ENCODE peak calls at places on chromosome 14, in four cellular contexts. S is psoas muscle, F is cardiac muscle cell, E is Peyer's patch. N is an unnamed sample.

GRCh38 chr14:21997300-21997699 is 323.7 kb upstream of the OR4E1 start:
- DNase-seq in S (no peak), F (peak), E (no peak), N (no peak)

GRCh38 chr14:80955434-80955939 is at the start of gene TSHR:
- DNase-seq in S (no peak), F (peak), E (peak), N (peak)

GRCh38 chr14:103547941-103548462 is 14.5 kb downstream of the BAG5 start:
- DNase-seq in S (no peak), F (no peak), E (no peak), N (no peak)

GRCh38 chr14:93081875-93082570 is 33.7 kb downstream of the ITPK1 start:
- DNase-seq in S (no peak), F (no peak), E (no peak), N (no peak)

GRCh38 chr14:47044841-47045240 is 393.3 kb upstream of the RPL10L start:
- DNase-seq in S (no peak), F (no peak), E (no peak), N (no peak)

GRCh38 chr14:52902971-52903385 is 47.9 kb downstream of the FERMT2 start:
- DNase-seq in S (no peak), F (peak), E (no peak), N (no peak)

GRCh38 chr14:50031534-50032313 is 84.6 kb downstream of the VCPKMT start:
- DNase-seq in S (no peak), F (no peak), E (no peak), N (no peak)

GRCh38 chr14:53793790-53794560 is 162.7 kb downstream of the BMP4 start:
- DNase-seq in S (peak), F (no peak), E (no peak), N (no peak)

GRCh38 chr14:64209428-64210165 is 84.6 kb downstream of the ESR2 start:
- DNase-seq in S (peak), F (peak), E (no peak), N (peak)

GRCh38 chr14:54758041-54758440 is 144.6 kb downstream of the GCH1 start:
- DNase-seq in S (no peak), F (no peak), E (no peak), N (no peak)

GRCh38 chr14:85852900-85853299 is 323.0 kb downstream of the FLRT2 start:
- DNase-seq in S (no peak), F (no peak), E (no peak), N (no peak)

GRCh38 chr14:85853996-85854526 is 324.1 kb downstream of the FLRT2 start:
- DNase-seq in S (no peak), F (no peak), E (no peak), N (no peak)

DNA sequence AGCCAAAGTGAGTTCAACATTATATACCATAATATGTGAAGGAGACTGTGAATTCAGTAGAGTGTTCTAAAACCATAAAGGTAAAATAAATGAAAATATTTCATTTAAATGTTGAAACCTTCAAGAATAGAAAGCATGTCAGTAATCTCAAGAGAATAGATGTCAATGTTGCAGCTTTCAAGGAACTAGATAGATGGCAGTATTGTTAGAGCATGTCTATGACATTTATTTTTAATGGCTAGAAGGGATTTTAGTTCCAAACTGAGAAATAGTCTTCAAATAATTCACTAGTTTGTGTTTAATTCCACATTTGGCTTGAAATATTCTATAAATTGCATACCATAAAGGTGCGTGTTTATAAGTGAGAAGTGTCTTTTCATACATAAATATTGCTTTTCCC is 326.5 kb downstream of the FLRT2 start:
- DNase-seq in S (no peak), F (no peak), E (no peak), N (no peak)
- TF ChIP-seq CTCF in S (no peak), F (no peak), E (no peak), N (peak)

DNA sequence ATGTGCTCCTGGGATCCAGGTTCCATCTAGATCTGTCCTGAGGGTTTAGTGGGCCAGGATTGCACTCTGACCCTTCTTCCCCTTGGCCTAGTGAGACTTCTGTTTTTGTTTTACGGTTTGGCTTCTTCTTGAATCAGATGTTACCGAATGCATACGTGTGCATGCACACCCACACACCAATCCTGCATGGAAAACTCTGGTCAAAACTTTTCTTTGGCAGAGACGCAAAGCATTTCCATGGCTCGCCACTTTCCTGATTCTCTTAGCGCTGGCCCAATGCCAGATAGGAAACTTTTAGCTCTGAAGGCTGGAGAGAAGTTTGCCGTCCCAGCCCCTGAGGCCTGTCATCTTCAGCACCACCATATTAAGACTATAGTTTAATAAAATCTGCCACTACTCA is 67.4 kb upstream of the ACTN1 start:
- DNase-seq in S (no peak), F (peak), E (no peak), N (no peak)
- H3K27ac ChIP-seq in S (peak), F (peak), E (peak), N (peak)

DNA sequence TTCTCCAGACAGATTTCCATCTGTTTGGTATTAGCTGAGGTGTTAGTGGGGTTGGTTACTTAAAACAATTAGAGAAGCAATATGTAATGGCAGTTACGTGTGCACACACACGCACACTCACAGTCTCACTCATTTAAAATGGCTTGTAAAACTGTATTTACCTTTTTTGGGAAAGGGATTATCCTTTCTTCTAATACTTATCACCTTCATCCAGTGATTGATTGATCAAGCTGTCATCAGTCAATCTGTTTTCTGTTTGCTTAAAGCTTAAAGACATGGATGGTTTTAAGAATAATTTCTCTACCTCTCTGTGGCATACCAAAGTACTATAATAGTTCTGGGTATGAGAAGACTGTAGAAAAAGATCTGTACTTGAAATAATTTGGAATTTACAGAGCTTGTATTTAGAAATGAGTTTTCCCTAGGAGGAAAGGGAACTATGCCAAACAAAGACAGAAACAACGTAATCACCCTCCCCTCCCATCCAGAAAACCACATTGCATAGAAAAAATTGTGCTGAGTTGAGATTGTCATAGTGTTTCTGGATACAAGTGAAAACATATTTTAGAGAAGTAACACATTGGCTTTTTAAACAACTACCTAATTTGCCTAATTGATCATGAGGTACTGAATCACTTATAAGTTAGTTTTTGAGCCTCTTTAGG is 455.8 kb downstream of the PCNX1 start:
- DNase-seq in S (no peak), F (peak), E (no peak), N (no peak)
- H3K4me3 ChIP-seq in S (no peak), F (no peak), E (no peak), N (no peak)

GRCh38 chr14:62667515-62667914 is 377.7 kb downstream of the KCNH5 start:
- DNase-seq in S (no peak), F (peak), E (no peak), N (no peak)
- TF ChIP-seq CTCF in S (no peak), F (no peak), E (no peak), N (no peak)

DNA sequence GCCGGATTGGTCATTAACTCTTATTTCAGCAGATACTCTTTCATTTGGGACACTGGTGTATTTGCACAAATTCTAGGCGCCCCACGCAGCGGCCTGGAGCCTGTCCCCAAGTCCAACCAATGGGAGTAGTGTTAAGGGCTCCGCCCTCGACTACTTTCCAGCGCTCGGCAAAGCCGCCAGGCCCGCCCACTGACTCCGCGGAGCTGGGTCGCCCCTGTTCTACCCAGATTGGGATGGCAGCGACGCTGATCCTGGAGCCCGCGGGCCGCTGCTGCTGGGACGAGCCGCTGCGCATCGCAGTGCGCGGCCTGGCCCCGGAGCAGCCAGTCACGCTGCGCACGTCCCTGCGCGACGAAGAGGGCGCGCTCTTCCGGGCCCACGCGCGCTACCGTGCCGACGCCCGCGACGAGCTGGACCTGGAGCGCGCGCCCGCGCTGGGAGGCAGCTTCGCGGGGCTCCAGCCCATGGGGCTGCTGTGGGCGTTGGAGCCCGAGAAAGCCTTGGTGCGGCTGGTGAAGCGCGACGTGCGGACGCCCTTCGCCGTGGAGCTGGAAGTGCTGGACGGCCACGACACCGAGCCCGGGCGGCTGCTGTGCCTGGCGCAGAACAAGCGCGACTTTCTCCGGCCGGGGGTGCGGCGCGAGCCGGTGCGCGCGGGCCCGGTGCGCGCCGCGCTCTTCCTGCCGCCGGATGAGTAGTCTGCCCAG is at the start of gene ACOT6:
- DNase-seq in S (peak), F (peak), E (peak), N (peak)
- H3K27ac ChIP-seq in S (peak), F (no peak), E (peak), N (peak)

GRCh38 chr14:104642540-104642868 is 37.9 kb upstream of the TMEM179 start:
- DNase-seq in S (no peak), F (no peak), E (no peak), N (peak)
- H3K4me3 ChIP-seq in S (no peak), F (no peak), E (no peak), N (no peak)